ENCODE peak calls at places on chromosomes 5 and 9, in four cellular contexts. J, U, D and T are unnamed samples.

GRCh38 chr9:99822596-99823391 is 1.1 kb downstream of the NR4A3 start:
- DNase-seq in U (peak; percentile 36), J (peak; percentile 16), D (peak; percentile 84), T (peak; percentile 79)

GRCh38 chr9:98573749-98574278 is 134.9 kb downstream of the GABBR2 start:
- DNase-seq in U (no peak), J (no peak), D (no peak), T (no peak)

GRCh38 chr9:135671591-135672041 is 8.5 kb downstream of the LCN9 start:
- DNase-seq in J (no peak), D (peak; percentile 86), U (no peak), T (no peak)

GRCh38 chr9:137454145-137454505 is 5.0 kb downstream of the NSMF start:
- DNase-seq in J (peak; percentile 43), U (peak; percentile 80), D (peak; percentile 86), T (peak; percentile 92)

GRCh38 chr5:1516615-1517601 is 6.9 kb downstream of the LPCAT1 start:
- DNase-seq in U (peak; percentile 20), J (no peak), D (peak; percentile 45), T (peak; percentile 63)

GRCh38 chr5:43400082-43400481 is 12.1 kb downstream of the CCL28 start:
- DNase-seq in J (no peak), D (no peak), U (no peak), T (no peak)

GRCh38 chr9:82531795-82532194 is 531.1 kb downstream of the RASEF start:
- DNase-seq in U (no peak), J (no peak), D (no peak), T (no peak)

GRCh38 chr5:69494481-69494880 is 1.9 kb downstream of the OCLN start:
- DNase-seq in U (no peak), D (no peak), J (no peak), T (no peak)

GRCh38 chr9:20725675-20726074 is 41.6 kb downstream of the FOCAD start:
- DNase-seq in D (no peak), U (no peak), J (no peak), T (no peak)

GRCh38 chr5:109413463-109413862 is 3.7 kb upstream of the PJA2 start:
- DNase-seq in J (peak; percentile 32), D (no peak), U (no peak), T (no peak)

GRCh38 chr9:34047864-34048729 is 590 bp downstream of the UBAP2 start:
- DNase-seq in J (peak; percentile 31), D (no peak), U (peak; percentile 80), T (no peak)

GRCh38 chr5:162128117-162128516 is 60.5 kb downstream of the GABRG2 start:
- DNase-seq in J (no peak), D (peak; percentile 46), U (no peak), T (no peak)

GRCh38 chr9:91186311-91187101 is 175.2 kb downstream of the AUH start:
- DNase-seq in J (no peak), D (peak; percentile 19), U (no peak), T (no peak)

GRCh38 chr5:105150324-105150723 is 1587.7 kb upstream of the NUDT12 start:
- DNase-seq in D (no peak), J (no peak), U (no peak), T (no peak)

GRCh38 chr9:92397853-92398252 is 6.5 kb downstream of the OGN start:
- DNase-seq in D (no peak), U (no peak), J (no peak), T (no peak)

GRCh38 chr5:36657563-36657995 is 51.2 kb downstream of the SLC1A3 start:
- DNase-seq in D (no peak), J (peak; percentile 25), U (peak; percentile 33), T (peak; percentile 66)

GRCh38 chr9:92342825-92343488 is 17.2 kb downstream of the CENPP start:
- DNase-seq in J (no peak), U (no peak), D (no peak), T (no peak)

GRCh38 chr5:152556779-152557178 is 151.7 kb upstream of the NMUR2 start:
- DNase-seq in U (no peak), D (no peak), J (no peak), T (no peak)

GRCh38 chr5:3709058-3709723 is 113.6 kb downstream of the IRX1 start:
- DNase-seq in D (no peak), U (no peak), J (no peak), T (no peak)

GRCh38 chr9:35748239-35748857 is 680 bp downstream of the GBA2 start:
- DNase-seq in J (no peak), D (no peak), U (no peak), T (no peak)

GRCh38 chr9:120933310-120934044 is 6.9 kb upstream of the TRAF1 start:
- DNase-seq in D (no peak), U (no peak), J (no peak), T (no peak)
- H3K4me1 ChIP-seq in D (peaks cover 2% of the 10 kb centered on the region), U (peaks cover 5% of the 10 kb centered on the region), J (peaks cover 19% of the 10 kb centered on the region), T (peaks cover 47% of the 10 kb centered on the region)

GRCh38 chr9:79257671-79258410 is 313.9 kb upstream of the TLE4 start:
- DNase-seq in U (no peak), J (no peak), D (no peak), T (no peak)

GRCh38 chr9:79256691-79257213 is 315.0 kb upstream of the TLE4 start:
- DNase-seq in J (no peak), U (no peak), D (no peak), T (peak; percentile 67)

GRCh38 chr9:79255681-79256080 is 316.1 kb upstream of the TLE4 start:
- DNase-seq in J (no peak), D (no peak), U (no peak), T (no peak)

GRCh38 chr9:79257215-79257614 is 314.6 kb upstream of the TLE4 start:
- DNase-seq in J (no peak), D (no peak), U (no peak), T (peak; percentile 79)

GRCh38 chr9:79254900-79255651 is 316.7 kb upstream of the TLE4 start:
- DNase-seq in U (no peak), D (no peak), J (no peak), T (no peak)
- TF ChIP-seq CTCF in U (no peak), D (peak; percentile 45), J (no peak), T (no peak)

GRCh38 chr9:120874226-120874839 is 2.7 kb downstream of the PHF19 start:
- DNase-seq in J (no peak), D (no peak), U (no peak), T (no peak)
- H3K4me1 ChIP-seq in J (no peaks in the 10 kb centered on the region), D (peaks cover 36% of the 10 kb centered on the region), U (peaks cover 3% of the 10 kb centered on the region), T (peaks cover 2% of the 10 kb centered on the region)

GRCh38 chr5:41524174-41524573 is 13.8 kb upstream of the PLCXD3 start:
- DNase-seq in D (no peak), U (no peak), J (no peak), T (no peak)
- TF ChIP-seq CTCF in D (no peak), U (no peak), J (no peak), T (no peak)

DNA sequence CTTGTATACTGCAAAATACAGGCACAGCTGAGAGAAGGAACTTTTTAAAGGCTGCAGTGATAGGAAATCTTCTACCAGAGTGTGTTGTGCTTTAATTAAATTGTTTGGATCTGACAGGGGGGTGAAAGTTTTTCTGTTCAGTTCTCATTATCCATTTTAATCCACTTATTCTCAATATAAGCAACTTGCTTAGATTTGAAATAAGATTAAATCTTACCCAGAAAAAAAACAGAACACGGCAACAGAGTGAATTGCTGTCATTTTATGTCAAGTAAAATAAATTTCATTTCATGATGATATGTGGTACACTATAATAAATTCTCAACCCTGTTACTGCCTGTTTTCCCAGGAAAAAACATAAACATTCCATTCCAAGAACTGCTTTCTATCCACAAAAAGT is 37.1 kb upstream of the CAMK4 start:
- DNase-seq in J (no peak), U (no peak), D (no peak), T (no peak)
- H3K4me1 ChIP-seq in J (no peaks in the 10 kb centered on the region), U (no peaks in the 10 kb centered on the region), D (no peaks in the 10 kb centered on the region), T (no peaks in the 10 kb centered on the region)

DNA sequence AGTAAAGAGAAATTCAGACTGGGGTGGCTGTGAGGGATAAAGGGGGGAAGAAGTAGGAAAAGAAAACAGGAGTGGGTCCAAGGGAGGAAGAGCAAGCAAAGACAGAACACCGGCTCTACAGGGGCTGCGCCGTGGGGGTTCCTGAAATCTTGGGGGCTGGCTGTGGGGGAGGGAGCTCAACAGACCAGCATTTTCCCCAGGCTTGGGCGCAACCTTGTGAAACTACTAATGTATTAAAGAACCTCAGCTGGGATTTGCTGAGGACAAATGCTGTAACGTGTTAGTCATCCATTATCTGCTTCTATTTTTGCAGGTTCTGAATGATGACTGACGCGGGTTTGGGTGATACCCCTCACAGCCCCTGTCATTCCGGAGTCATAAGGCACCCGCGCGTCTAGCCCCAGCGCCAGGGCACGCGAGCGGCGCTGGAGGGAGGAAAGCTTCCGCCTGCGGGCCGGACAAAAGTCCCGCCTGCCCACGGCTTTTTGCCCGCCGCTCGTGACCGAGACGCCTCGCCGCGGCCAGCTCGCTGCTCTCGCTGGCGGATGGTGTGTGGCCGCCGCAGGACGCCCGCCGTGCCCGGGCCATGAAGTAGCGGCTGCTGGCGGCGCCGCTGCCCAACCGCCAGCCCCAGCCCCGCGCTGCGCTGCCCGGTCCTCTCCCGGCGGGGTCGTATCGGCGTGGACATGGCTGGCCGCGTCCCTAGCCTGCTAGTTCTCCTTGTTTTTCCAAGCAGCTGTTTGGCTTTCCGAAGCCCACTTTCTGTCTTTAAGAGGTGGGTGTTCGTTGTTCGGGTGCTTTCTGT is 110.6 kb downstream of the PAM start:
- DNase-seq in D (peak; percentile 78), U (peak; percentile 32), J (peak; percentile 45), T (peak; percentile 65)
- TF ChIP-seq CTCF in D (no peak), U (no peak), J (no peak), T (no peak)

GRCh38 chr9:120801441-120801840 is 8.2 kb upstream of the FBXW2 start:
- DNase-seq in J (no peak), D (no peak), U (no peak), T (no peak)
- H3K4me1 ChIP-seq in J (no peaks in the 10 kb centered on the region), D (no peaks in the 10 kb centered on the region), U (no peaks in the 10 kb centered on the region), T (no peaks in the 10 kb centered on the region)

GRCh38 chr5:173984218-173984617 is 4.8 kb upstream of the C5orf47 start:
- DNase-seq in J (no peak), U (no peak), D (peak; percentile 50), T (no peak)
- TF ChIP-seq CTCF in J (no peak), U (no peak), D (peak; percentile 8), T (no peak)

GRCh38 chr5:169272731-169273401 is 28.1 kb downstream of the SLIT3 start:
- DNase-seq in J (no peak), D (no peak), U (no peak), T (no peak)
- H3K4me1 ChIP-seq in J (no peaks in the 10 kb centered on the region), D (peaks cover 5% of the 10 kb centered on the region), U (no peaks in the 10 kb centered on the region), T (no peaks in the 10 kb centered on the region)